ENCODE peak calls at places on chromosomes 6 and 20, in nine cellular contexts. Q is astrocyte; A is CD8-positive, alpha-beta memory T cell; G is SJSA1; H is GM23248; W is psoas muscle; Z is pancreas; O is A673; F is IMR-90. K is an unnamed sample. For H3K9me3 and H3K4me1, the result is how much of the 10 kb centered on the place peaks cover.

GRCh38 chr6:71490876-71491275 is 202.3 kb downstream of the OGFRL1 start:
- DNase-seq in F (no peak), A (no peak), Z (no peak), H (no peak), W (no peak), G (no peak), Q (no peak), O (no peak), K (no peak)

GRCh38 chr6:71724456-71725180 is 161.7 kb upstream of the RIMS1 start:
- DNase-seq in Q (peak), F (no peak), Z (no peak), H (peak), O (no peak), G (no peak), A (no peak), W (no peak), K (no peak)

GRCh38 chr20:23937303-23938117 is 51.1 kb downstream of the GGTLC1 start:
- DNase-seq in A (peak), W (no peak), Z (peak), Q (no peak), F (peak), G (no peak), O (peak), H (peak), K (no peak)

GRCh38 chr6:32529697-32530429 is at the start of gene HLA-DRB5:
- DNase-seq in A (no peak), G (no peak), Z (peak), H (no peak), Q (no peak), F (no peak), W (peak), O (no peak), K (no peak)

GRCh38 chr6:43963877-43964658 is 163.2 kb downstream of the MRPL14 start:
- DNase-seq in Q (no peak), A (no peak), W (no peak), O (no peak), Z (no peak), F (no peak), G (no peak), H (no peak), K (no peak)

GRCh38 chr6:31771992-31772358 is 5.2 kb downstream of the VWA7 start:
- DNase-seq in W (no peak), Z (no peak), F (peak), O (peak), A (no peak), G (no peak), Q (peak), H (peak), K (no peak)

GRCh38 chr20:40683221-40683893 is 5.7 kb downstream of the MAFB start:
- DNase-seq in A (no peak), F (no peak), H (peak), Q (peak), Z (no peak), W (peak), G (no peak), O (peak), K (no peak)

GRCh38 chr6:113855500-113856010 is 1.6 kb upstream of the MARCKS start:
- DNase-seq in O (peak), H (peak), Z (no peak), F (peak), A (no peak), W (no peak), Q (peak), G (no peak), K (no peak)

GRCh38 chr6:31125162-31125561 is 4.9 kb upstream of the CDSN start:
- DNase-seq in Q (peak), O (no peak), A (no peak), F (peak), G (no peak), W (no peak), Z (no peak), H (peak), K (no peak)

GRCh38 chr6:24448828-24449525 is 40.4 kb downstream of the GPLD1 start:
- DNase-seq in F (no peak), A (no peak), W (no peak), H (no peak), O (no peak), G (no peak), Q (no peak), Z (no peak), K (no peak)

GRCh38 chr20:433300-433975 is 25.3 kb downstream of the RBCK1 start:
- DNase-seq in O (no peak), Z (no peak), W (no peak), G (no peak), H (peak), F (no peak), Q (no peak), A (peak), K (no peak)

GRCh38 chr6:14863896-14864850 is 381.7 kb upstream of the JARID2 start:
- DNase-seq in Q (no peak), F (no peak), Z (no peak), G (no peak), W (no peak), H (no peak), O (no peak), A (no peak), K (no peak)

GRCh38 chr6:106766201-106766600 is 136.8 kb downstream of the QRSL1 start:
- DNase-seq in Q (no peak), G (no peak), O (no peak), F (no peak), H (no peak), A (no peak), Z (peak), W (no peak), K (no peak)

GRCh38 chr20:49668181-49668877 is 45.3 kb downstream of the B4GALT5 start:
- DNase-seq in F (no peak), A (peak), Q (no peak), O (no peak), W (no peak), G (no peak), H (no peak), Z (no peak), K (no peak)

GRCh38 chr6:89146748-89147715 is 1.2 kb downstream of the PM20D2 start:
- DNase-seq in Z (peak), O (peak), A (no peak), H (peak), W (peak), F (peak), Q (peak), G (peak), K (no peak)

GRCh38 chr6:170229851-170230519 is 60.9 kb downstream of the DLL1 start:
- DNase-seq in W (no peak), Z (no peak), O (no peak), H (no peak), G (no peak), F (no peak), A (no peak), Q (no peak), K (no peak)

GRCh38 chr6:41201784-41202181 is 834 bp upstream of the TREML2 start:
- DNase-seq in Z (no peak), F (no peak), H (no peak), Q (no peak), G (no peak), O (no peak), A (peak), W (no peak), K (no peak)

GRCh38 chr20:18138639-18139583 is 1.2 kb downstream of the KAT14 start:
- DNase-seq in F (no peak), Q (no peak), O (no peak), A (no peak), H (peak), G (no peak), W (no peak), Z (no peak), K (no peak)

GRCh38 chr6:63904844-63905243 is 269.2 kb downstream of the PHF3 start:
- DNase-seq in O (peak), F (peak), W (no peak), A (no peak), Z (no peak), Q (peak), G (no peak), H (peak), K (no peak)

GRCh38 chr6:31615748-31616147 is 714 bp downstream of the AIF1 start:
- DNase-seq in W (no peak), O (no peak), F (no peak), A (peak), G (no peak), Q (no peak), H (no peak), Z (no peak), K (no peak)

GRCh38 chr6:57198926-57199636 is 23.0 kb downstream of the RAB23 start:
- DNase-seq in Q (no peak), Z (no peak), H (no peak), O (no peak), F (peak), A (no peak), G (peak), W (no peak), K (no peak)

GRCh38 chr6:36346486-36346885 is 9.8 kb upstream of the BNIP5 start:
- DNase-seq in F (no peak), A (no peak), Z (no peak), H (no peak), G (no peak), Q (no peak), O (no peak), W (no peak), K (no peak)

GRCh38 chr6:163667372-163668060 is 253.0 kb downstream of the QKI start:
- DNase-seq in W (no peak), O (peak), H (peak), Q (peak), A (no peak), F (peak), G (no peak), Z (no peak), K (no peak)

GRCh38 chr20:23254505-23254904 is 96.1 kb upstream of the NXT1 start:
- DNase-seq in H (no peak), F (no peak), A (no peak), W (no peak), O (no peak), Q (no peak), Z (no peak), G (no peak), K (no peak)

GRCh38 chr20:33272155-33272873 is 10.7 kb upstream of the BPIFB1 start:
- DNase-seq in W (no peak), G (no peak), H (no peak), Z (no peak), F (no peak), Q (no peak), A (no peak), O (no peak), K (no peak)

GRCh38 chr20:51064160-51064559 is 41.3 kb upstream of the KCNG1 start:
- DNase-seq in Q (no peak), O (no peak), G (no peak), H (no peak), W (no peak), A (no peak), F (no peak), Z (no peak), K (no peak)

GRCh38 chr6:120735641-120736040 is 598.6 kb downstream of the TBC1D32 start:
- DNase-seq in Z (no peak), W (no peak), F (no peak), H (no peak), O (no peak), Q (peak), G (no peak), A (no peak), K (no peak)

DNA sequence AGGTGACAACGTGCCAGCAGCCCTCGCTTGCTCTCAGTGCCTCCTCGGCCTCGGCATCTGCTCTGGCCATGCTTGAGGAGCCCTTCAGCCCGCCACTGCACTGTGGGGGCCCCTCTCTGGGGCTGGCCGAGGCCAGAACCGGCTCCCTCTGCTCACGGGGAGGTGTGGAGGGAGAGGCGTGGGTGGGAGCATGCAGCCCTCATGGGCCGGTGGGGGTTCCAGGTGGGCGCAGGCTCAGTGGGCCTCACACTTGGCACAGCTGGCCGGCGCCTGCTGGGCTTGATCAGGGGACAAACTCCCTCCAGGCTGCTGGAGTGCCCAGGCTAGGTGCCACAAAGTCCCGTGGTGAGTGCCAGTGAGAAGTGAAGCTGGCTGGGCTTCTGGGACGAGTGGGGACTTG is 566.6 kb upstream of the ID4 start:
- DNase-seq in W (no peak), O (no peak), Z (no peak), F (no peak), A (no peak), G (no peak), H (no peak), Q (no peak), K (no peak)
- H3K9me3 ChIP-seq in W (under half), O (under half), Z (under half), F (under half), A (under half), G (under half), H (under half), Q (under half), K (under half)

DNA sequence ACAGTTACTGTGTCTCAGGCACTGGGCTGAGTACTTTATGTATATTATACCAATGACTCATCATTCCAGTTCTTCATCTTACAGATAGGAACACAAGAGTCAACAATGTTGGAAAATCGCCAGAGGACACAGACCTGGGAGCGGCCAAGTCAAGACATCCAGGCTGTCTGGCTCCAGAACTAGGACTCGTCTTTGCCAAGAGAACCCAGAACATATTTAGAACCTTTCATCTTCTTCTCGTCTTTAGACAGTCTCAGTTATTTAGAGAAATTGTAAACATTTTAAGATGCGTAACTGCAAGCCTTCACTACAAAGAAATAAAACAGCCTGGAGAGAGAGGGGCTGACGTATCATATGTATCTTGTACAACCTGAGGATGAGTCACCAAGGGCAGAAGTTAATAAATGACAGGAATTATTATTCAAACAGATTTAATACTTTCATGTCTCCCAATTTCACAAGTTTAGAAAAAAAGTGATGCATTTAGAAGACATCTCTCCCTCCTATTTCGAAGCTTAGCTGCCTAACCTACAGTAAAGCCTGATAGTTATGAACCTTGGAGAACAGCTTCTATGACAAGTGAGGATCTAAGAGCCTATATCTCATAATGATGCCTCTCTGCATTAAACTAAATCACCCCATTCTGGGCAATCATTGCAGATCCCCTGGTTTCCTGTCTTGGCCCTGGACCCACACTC is 43.4 kb downstream of the SLC22A3 start:
- DNase-seq in H (peak), Z (no peak), W (no peak), G (no peak), Q (peak), A (no peak), O (no peak), F (no peak), K (no peak)
- H3K27ac ChIP-seq in H (no peak), Z (no peak), W (peak), G (no peak), Q (no peak), A (no peak), O (no peak), F (no peak), K (peak)

GRCh38 chr6:13479206-13479797 is 8.1 kb downstream of the GFOD1 start:
- DNase-seq in F (no peak), W (no peak), H (no peak), O (no peak), G (no peak), Q (no peak), A (no peak), Z (no peak), K (no peak)
- H3K4me1 ChIP-seq in F (under half), W (half or more), H (under half), O (under half), G (under half), Q (under half), A (under half), Z (under half), K (under half)

DNA sequence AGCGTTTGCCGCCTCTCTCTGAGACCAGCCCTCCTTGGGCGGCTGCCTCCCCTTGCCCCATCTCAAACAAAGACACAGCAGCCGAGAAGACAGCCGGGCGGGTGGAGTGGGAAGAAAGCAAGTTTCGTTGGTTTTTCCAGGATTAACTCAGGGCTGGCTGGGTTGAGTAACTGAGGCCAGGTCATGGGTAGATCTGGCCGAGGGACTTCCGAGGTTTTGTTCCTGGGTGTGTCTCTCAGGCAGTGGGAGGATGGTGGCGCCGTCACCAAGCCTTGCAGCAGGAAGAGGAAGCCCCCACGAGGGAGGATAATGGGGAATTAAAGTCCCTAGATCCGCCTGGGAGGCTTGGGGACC is 167.2 kb downstream of the TTLL2 start:
- DNase-seq in Q (no peak), Z (no peak), H (no peak), F (no peak), W (peak), A (no peak), G (no peak), O (no peak), K (no peak)
- H3K9me3 ChIP-seq in Q (under half), Z (under half), H (under half), F (half or more), W (under half), A (under half), G (under half), O (under half), K (under half)

DNA sequence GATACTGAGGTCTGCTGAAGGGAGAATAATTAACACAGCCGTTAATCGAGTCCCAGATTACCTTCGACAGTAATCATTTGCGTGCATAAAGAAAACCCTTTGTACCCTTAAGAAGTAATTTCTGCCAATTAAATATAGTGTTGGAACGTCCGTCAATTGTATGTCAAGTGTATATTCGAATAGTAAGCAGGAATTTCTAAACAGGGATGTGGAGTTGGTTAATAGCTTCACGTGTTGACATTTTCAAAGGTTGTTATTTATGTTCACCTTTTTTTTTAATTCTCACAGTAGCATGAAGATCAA is 798 bp upstream of the SNAP91 start:
- DNase-seq in Z (no peak), F (no peak), W (no peak), G (no peak), H (no peak), A (no peak), Q (no peak), O (no peak), K (no peak)
- H3K27ac ChIP-seq in Z (no peak), F (no peak), W (no peak), G (no peak), H (no peak), A (no peak), Q (no peak), O (no peak), K (no peak)

DNA sequence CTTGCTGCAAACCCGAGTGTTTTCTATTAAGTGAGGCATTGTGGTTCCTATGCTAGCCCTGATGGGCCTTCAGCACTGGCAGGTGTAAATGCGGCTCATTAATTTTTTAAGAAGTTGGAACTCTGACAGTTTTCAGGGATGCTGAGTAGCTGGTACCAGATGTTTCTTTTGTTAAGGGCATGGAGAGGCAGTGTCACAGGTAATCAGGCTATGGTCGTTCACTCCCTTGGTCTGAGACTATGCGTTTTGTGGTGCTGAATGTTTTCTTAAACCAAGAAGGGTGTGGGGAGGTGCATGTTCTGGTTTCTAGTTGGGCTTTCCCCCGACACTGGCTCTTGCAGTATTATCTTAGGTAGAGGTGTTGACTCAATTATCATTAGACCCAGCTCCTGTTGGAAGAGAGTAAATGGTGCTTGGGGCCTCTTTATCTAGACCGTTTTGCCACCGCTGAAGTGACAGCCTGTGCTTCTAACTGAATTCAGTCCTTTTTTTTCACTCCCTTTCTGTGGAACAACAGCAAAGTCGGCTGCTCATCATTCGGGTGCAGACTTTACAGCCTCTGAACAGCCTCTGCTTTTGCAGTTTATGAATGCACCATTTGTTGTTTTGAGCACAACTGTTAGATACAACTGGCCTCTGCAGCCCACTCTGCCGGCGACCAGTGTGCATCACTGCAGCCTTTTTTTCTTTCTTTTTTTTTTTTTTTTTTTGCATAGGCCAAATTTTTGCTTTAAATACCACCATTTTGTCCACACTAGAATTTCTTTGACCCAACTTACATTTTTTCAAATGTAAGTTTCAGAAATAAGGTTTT is 35.6 kb downstream of the RREB1 start:
- DNase-seq in F (no peak), A (no peak), G (no peak), Z (no peak), Q (no peak), W (no peak), H (peak), O (no peak), K (no peak)
- H3K4me1 ChIP-seq in F (under half), A (half or more), G (half or more), Z (half or more), Q (under half), W (half or more), H (half or more), O (half or more), K (half or more)

DNA sequence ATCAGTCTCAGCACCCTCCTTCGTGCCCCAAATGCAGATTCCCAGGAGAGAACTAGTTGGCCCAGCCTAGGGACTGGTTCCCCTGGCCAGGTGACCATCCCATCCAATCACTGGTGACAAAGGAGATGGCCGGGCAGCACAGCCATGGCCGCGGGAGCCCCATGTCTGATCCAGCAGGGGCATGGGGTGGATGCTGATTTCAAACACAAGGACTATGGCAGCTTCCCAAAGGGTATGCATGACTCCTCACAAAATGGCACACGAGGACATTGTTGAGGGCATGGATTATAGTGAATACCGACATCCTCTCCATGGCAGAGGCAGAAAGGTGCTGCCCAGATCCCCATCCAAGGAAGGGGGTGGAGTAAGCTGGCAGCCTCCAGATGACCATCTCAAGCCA is 9.9 kb upstream of the LSM14B start:
- DNase-seq in A (no peak), Q (no peak), O (no peak), H (no peak), Z (no peak), W (no peak), G (no peak), F (no peak), K (no peak)
- H3K9me3 ChIP-seq in A (under half), Q (under half), O (under half), H (under half), Z (under half), W (half or more), G (under half), F (under half), K (half or more)

GRCh38 chr6:1701668-1702353 is 92.1 kb downstream of the FOXC1 start:
- DNase-seq in W (no peak), G (peak), Z (no peak), A (no peak), F (peak), Q (peak), H (peak), O (peak), K (no peak)
- H3K27ac ChIP-seq in W (no peak), G (peak), Z (no peak), A (no peak), F (peak), Q (peak), H (peak), O (no peak), K (no peak)

K was measured in esophagus squamous epithelium.